ENCODE peak calls at places on chromosomes 16 and 17, in four cellular contexts. D is astrocyte of the spinal cord; O is CD8-positive, alpha-beta memory T cell; A is effector memory CD4-positive, alpha-beta T cell. C is an unnamed sample.

GRCh38 chr16:49362230-49362629 is 11.4 kb upstream of the C16orf78 start:
- DNase-seq in D (no peak), O (no peak), A (no peak), C (no peak)

GRCh38 chr16:79752421-79752820 is 151.9 kb upstream of the MAF start:
- DNase-seq in D (no peak), O (no peak), A (no peak), C (no peak)

GRCh38 chr16:10608687-10609409 is 28.4 kb upstream of the EMP2 start:
- DNase-seq in D (no peak), O (no peak), A (no peak), C (no peak)

GRCh38 chr16:69662901-69663300 is 63.5 kb downstream of the NQO1 start:
- DNase-seq in D (no peak), O (no peak), A (no peak), C (no peak)

GRCh38 chr17:59870482-59870881 is 22.3 kb downstream of the TUBD1 start:
- DNase-seq in D (no peak), O (no peak), A (no peak), C (no peak)

GRCh38 chr17:53313746-53314145 is 509.0 kb upstream of the KIF2B start:
- DNase-seq in D (peak), O (no peak), A (no peak), C (no peak)

GRCh38 chr16:87956169-87956770 is 5.0 kb downstream of the BANP start:
- DNase-seq in D (peak), O (peak), A (peak), C (no peak)

GRCh38 chr17:52841971-52842370 is 683.5 kb upstream of the CA10 start:
- DNase-seq in D (no peak), O (no peak), A (no peak), C (no peak)

GRCh38 chr17:4676777-4677176 is 27.2 kb downstream of the PELP1 start:
- DNase-seq in D (no peak), O (no peak), A (no peak), C (no peak)

GRCh38 chr16:65548470-65548869 is 426.6 kb upstream of the CDH11 start:
- DNase-seq in D (no peak), O (no peak), A (no peak), C (no peak)

GRCh38 chr17:19254651-19255050 is 17.5 kb downstream of the EPN2 start:
- DNase-seq in D (no peak), O (no peak), A (no peak), C (no peak)

GRCh38 chr17:34257299-34257985 is 2.4 kb downstream of the CCL2 start:
- DNase-seq in D (no peak), O (no peak), A (no peak), C (no peak)

GRCh38 chr17:9232591-9233270 is 211.4 kb downstream of the NTN1 start:
- DNase-seq in D (peak), O (no peak), A (no peak), C (no peak)

GRCh38 chr17:73311781-73312641 is at the start of gene CDC42EP4:
- DNase-seq in D (peak), O (peak), A (peak), C (peak)

GRCh38 chr17:21218101-21218500 is 4.1 kb upstream of the TMEM11 start:
- DNase-seq in D (no peak), O (no peak), A (no peak), C (no peak)

GRCh38 chr16:28829747-28830146 is 6.9 kb downstream of the ATXN2L start:
- DNase-seq in D (no peak), O (no peak), A (no peak), C (no peak)

GRCh38 chr17:67054608-67055007 is 10.3 kb downstream of the CACNG1 start:
- DNase-seq in D (no peak), O (no peak), A (no peak), C (no peak)

GRCh38 chr16:25151996-25152395 is 40.5 kb downstream of the LCMT1 start:
- DNase-seq in D (peak), O (no peak), A (no peak), C (no peak)

GRCh38 chr17:77501751-77502625 is 361.2 kb downstream of the SEC14L1 start:
- DNase-seq in D (no peak), O (no peak), A (no peak), C (no peak)

GRCh38 chr17:29034510-29034909 is 8.4 kb upstream of the PIPOX start:
- DNase-seq in D (no peak), O (no peak), A (no peak), C (no peak)

GRCh38 chr16:21952040-21952792 is 945 bp upstream of the UQCRC2 start:
- DNase-seq in D (peak), O (peak), A (peak), C (peak)

GRCh38 chr17:78996781-78997201 is 12.8 kb downstream of the CANT1 start:
- DNase-seq in D (no peak), O (no peak), A (no peak), C (no peak)

GRCh38 chr17:55416470-55417052 is 5.1 kb downstream of the MMD start:
- DNase-seq in D (no peak), O (no peak), A (no peak), C (no peak)

GRCh38 chr17:1764274-1764673 is 2.4 kb downstream of the SERPINF1 start:
- DNase-seq in D (peak), O (peak), A (peak), C (no peak)

GRCh38 chr17:31398381-31399275 is 7.2 kb downstream of the RAB11FIP4 start:
- DNase-seq in D (no peak), O (no peak), A (no peak), C (no peak)

GRCh38 chr16:24731722-24732419 is 2.4 kb downstream of the TNRC6A start:
- DNase-seq in D (no peak), O (no peak), A (no peak), C (no peak)